ENCODE peak calls at places on chromosomes 3 and 15, in six cellular contexts. One of them, this sample, is unnamed.
A peak's percentile ranks its signal among the peaks of the same experiment; 100 is the strongest.

GRCh38 chr15:71595846-71596553 is 214.4 kb upstream of the NR2E3 start:
- DNase-seq in GM04504: no peak
- DNase-seq in Calu3: no peak
- DNase-seq in fibroblast of lung: no peak
- DNase-seq in pulmonary artery endothelial cell: no peak
- DNase-seq in cerebellar cortex: no peak
- DNase-seq in this sample: no peak

GRCh38 chr3:66195347-66195783 is 25.4 kb upstream of the SLC25A26 start:
- DNase-seq in GM04504: peak; percentile 19
- DNase-seq in Calu3: peak; percentile 77
- DNase-seq in fibroblast of lung: peak; percentile 72
- DNase-seq in pulmonary artery endothelial cell: no peak
- DNase-seq in cerebellar cortex: peak; percentile 92
- DNase-seq in this sample: peak; percentile 19

GRCh38 chr3:131110087-131110486 is 83.4 kb downstream of the NEK11 start:
- DNase-seq in GM04504: peak; percentile 43
- DNase-seq in Calu3: no peak
- DNase-seq in fibroblast of lung: no peak
- DNase-seq in pulmonary artery endothelial cell: no peak
- DNase-seq in cerebellar cortex: no peak
- DNase-seq in this sample: peak; percentile 84

GRCh38 chr15:89122532-89123525 is 34.6 kb downstream of the ABHD2 start:
- DNase-seq in GM04504: no peak
- DNase-seq in Calu3: no peak
- DNase-seq in fibroblast of lung: no peak
- DNase-seq in pulmonary artery endothelial cell: no peak
- DNase-seq in cerebellar cortex: no peak
- DNase-seq in this sample: no peak

GRCh38 chr15:64895285-64896065 is 16.2 kb upstream of the ANKDD1A start:
- DNase-seq in GM04504: no peak
- DNase-seq in Calu3: no peak
- DNase-seq in fibroblast of lung: peak; percentile 69
- DNase-seq in pulmonary artery endothelial cell: no peak
- DNase-seq in cerebellar cortex: no peak
- DNase-seq in this sample: no peak

GRCh38 chr15:66816201-66816600 is 114.2 kb downstream of the SMAD6 start:
- DNase-seq in GM04504: no peak
- DNase-seq in Calu3: no peak
- DNase-seq in fibroblast of lung: no peak
- DNase-seq in pulmonary artery endothelial cell: no peak
- DNase-seq in cerebellar cortex: no peak
- DNase-seq in this sample: no peak

GRCh38 chr15:66760968-66761722 is 59.1 kb downstream of the SMAD6 start:
- DNase-seq in GM04504: no peak
- DNase-seq in Calu3: peak; percentile 61
- DNase-seq in fibroblast of lung: peak; percentile 79
- DNase-seq in pulmonary artery endothelial cell: no peak
- DNase-seq in cerebellar cortex: no peak
- DNase-seq in this sample: no peak

GRCh38 chr3:121482651-121483050 is 63.1 kb downstream of the POLQ start:
- DNase-seq in GM04504: peak; percentile 33
- DNase-seq in Calu3: no peak
- DNase-seq in fibroblast of lung: peak; percentile 81
- DNase-seq in pulmonary artery endothelial cell: peak; percentile 5
- DNase-seq in cerebellar cortex: no peak
- DNase-seq in this sample: peak; percentile 43

GRCh38 chr3:194348354-194348753 is 2.8 kb downstream of the CPN2 start:
- DNase-seq in GM04504: no peak
- DNase-seq in Calu3: no peak
- DNase-seq in fibroblast of lung: no peak
- DNase-seq in pulmonary artery endothelial cell: no peak
- DNase-seq in cerebellar cortex: no peak
- DNase-seq in this sample: no peak

GRCh38 chr3:62567097-62568021 is 194.0 kb upstream of the FEZF2 start:
- DNase-seq in GM04504: peak; percentile 64
- DNase-seq in Calu3: no peak
- DNase-seq in fibroblast of lung: peak; percentile 93
- DNase-seq in pulmonary artery endothelial cell: no peak
- DNase-seq in cerebellar cortex: no peak
- DNase-seq in this sample: peak; percentile 68

GRCh38 chr15:29457729-29458128 is 188.1 kb upstream of the NSMCE3 start:
- DNase-seq in GM04504: no peak
- DNase-seq in Calu3: no peak
- DNase-seq in fibroblast of lung: no peak
- DNase-seq in pulmonary artery endothelial cell: no peak
- DNase-seq in cerebellar cortex: no peak
- DNase-seq in this sample: no peak

GRCh38 chr3:170961616-170962400 is 53.4 kb upstream of the EIF5A2 start:
- DNase-seq in GM04504: peak; percentile 13
- DNase-seq in Calu3: peak; percentile 50
- DNase-seq in fibroblast of lung: peak; percentile 69
- DNase-seq in pulmonary artery endothelial cell: peak; percentile 7
- DNase-seq in cerebellar cortex: peak; percentile 30
- DNase-seq in this sample: peak; percentile 36

GRCh38 chr3:112097378-112097777 is 11.2 kb downstream of the C3orf52 start:
- DNase-seq in GM04504: peak; percentile 99
- DNase-seq in Calu3: peak; percentile 79
- DNase-seq in fibroblast of lung: peak; percentile 99
- DNase-seq in pulmonary artery endothelial cell: peak; percentile 97
- DNase-seq in cerebellar cortex: no peak
- DNase-seq in this sample: peak; percentile 100

GRCh38 chr15:73284073-73284472 is 84.7 kb downstream of the HCN4 start:
- DNase-seq in GM04504: no peak
- DNase-seq in Calu3: no peak
- DNase-seq in fibroblast of lung: peak; percentile 54
- DNase-seq in pulmonary artery endothelial cell: no peak
- DNase-seq in cerebellar cortex: peak; percentile 44
- DNase-seq in this sample: peak; percentile 24

GRCh38 chr3:43394071-43394501 is 107.7 kb downstream of the SNRK start:
- DNase-seq in GM04504: no peak
- DNase-seq in Calu3: no peak
- DNase-seq in fibroblast of lung: peak; percentile 47
- DNase-seq in pulmonary artery endothelial cell: peak; percentile 100
- DNase-seq in cerebellar cortex: no peak
- DNase-seq in this sample: no peak

GRCh38 chr3:112411425-112411824 is 78.5 kb downstream of the CD200 start:
- DNase-seq in GM04504: no peak
- DNase-seq in Calu3: no peak
- DNase-seq in fibroblast of lung: no peak
- DNase-seq in pulmonary artery endothelial cell: no peak
- DNase-seq in cerebellar cortex: no peak
- DNase-seq in this sample: no peak

GRCh38 chr3:46962990-46963389 is 13.6 kb downstream of the CCDC12 start:
- DNase-seq in GM04504: no peak
- DNase-seq in Calu3: no peak
- DNase-seq in fibroblast of lung: no peak
- DNase-seq in pulmonary artery endothelial cell: no peak
- DNase-seq in cerebellar cortex: no peak
- DNase-seq in this sample: no peak

GRCh38 chr3:100245146-100245545 is 15.6 kb upstream of the TBC1D23 start:
- DNase-seq in GM04504: no peak
- DNase-seq in Calu3: no peak
- DNase-seq in fibroblast of lung: no peak
- DNase-seq in pulmonary artery endothelial cell: no peak
- DNase-seq in cerebellar cortex: no peak
- DNase-seq in this sample: no peak

GRCh38 chr3:106206165-106206564 is 337.4 kb upstream of the CBLB start:
- DNase-seq in GM04504: peak; percentile 26
- DNase-seq in Calu3: no peak
- DNase-seq in fibroblast of lung: peak; percentile 28
- DNase-seq in pulmonary artery endothelial cell: peak; percentile 50
- DNase-seq in cerebellar cortex: no peak
- DNase-seq in this sample: no peak

GRCh38 chr3:47542614-47543173 is 29.2 kb upstream of the ELP6 start:
- DNase-seq in GM04504: no peak
- DNase-seq in Calu3: no peak
- DNase-seq in fibroblast of lung: peak; percentile 13
- DNase-seq in pulmonary artery endothelial cell: no peak
- DNase-seq in cerebellar cortex: peak; percentile 72
- DNase-seq in this sample: peak; percentile 4

GRCh38 chr3:188683032-188683491 is 488.7 kb upstream of the TPRG1 start:
- DNase-seq in GM04504: peak; percentile 51
- DNase-seq in Calu3: peak; percentile 36
- DNase-seq in fibroblast of lung: peak; percentile 96
- DNase-seq in pulmonary artery endothelial cell: no peak
- DNase-seq in cerebellar cortex: no peak
- DNase-seq in this sample: peak; percentile 79

GRCh38 chr3:54188176-54188791 is 65.9 kb downstream of the CACNA2D3 start:
- DNase-seq in GM04504: peak; percentile 10
- DNase-seq in Calu3: peak; percentile 45
- DNase-seq in fibroblast of lung: peak; percentile 40
- DNase-seq in pulmonary artery endothelial cell: no peak
- DNase-seq in cerebellar cortex: peak; percentile 6
- DNase-seq in this sample: peak; percentile 52

GRCh38 chr3:181711325-181712135 is at the start of gene SOX2:
- DNase-seq in GM04504: no peak
- DNase-seq in Calu3: peak; percentile 87
- DNase-seq in fibroblast of lung: no peak
- DNase-seq in pulmonary artery endothelial cell: no peak
- DNase-seq in cerebellar cortex: peak; percentile 23
- DNase-seq in this sample: peak; percentile 85

GRCh38 chr15:82894971-82895520 is 57.5 kb downstream of the HOMER2 start:
- DNase-seq in GM04504: peak; percentile 15
- DNase-seq in Calu3: no peak
- DNase-seq in fibroblast of lung: no peak
- DNase-seq in pulmonary artery endothelial cell: no peak
- DNase-seq in cerebellar cortex: no peak
- DNase-seq in this sample: peak; percentile 9

GRCh38 chr3:157073810-157074209 is 86.1 kb downstream of the CCNL1 start:
- DNase-seq in GM04504: peak; percentile 88
- DNase-seq in Calu3: no peak
- DNase-seq in fibroblast of lung: peak; percentile 53
- DNase-seq in pulmonary artery endothelial cell: no peak
- DNase-seq in cerebellar cortex: no peak
- DNase-seq in this sample: peak; percentile 49

GRCh38 chr15:87863152-87863551 is 393.4 kb downstream of the NTRK3 start:
- DNase-seq in GM04504: no peak
- DNase-seq in Calu3: no peak
- DNase-seq in fibroblast of lung: peak; percentile 5
- DNase-seq in pulmonary artery endothelial cell: no peak
- DNase-seq in cerebellar cortex: no peak
- DNase-seq in this sample: no peak

GRCh38 chr15:36867436-36867835 is 232.9 kb downstream of the MEIS2 start:
- DNase-seq in GM04504: no peak
- DNase-seq in Calu3: no peak
- DNase-seq in fibroblast of lung: no peak
- DNase-seq in pulmonary artery endothelial cell: no peak
- DNase-seq in cerebellar cortex: no peak
- DNase-seq in this sample: no peak

GRCh38 chr15:81222007-81222406 is 25.3 kb downstream of the IL16 start:
- DNase-seq in GM04504: no peak
- DNase-seq in Calu3: no peak
- DNase-seq in fibroblast of lung: no peak
- DNase-seq in pulmonary artery endothelial cell: no peak
- DNase-seq in cerebellar cortex: no peak
- DNase-seq in this sample: no peak

GRCh38 chr3:49006591-49007067 is 562 bp upstream of the WDR6 start:
- DNase-seq in GM04504: no peak
- DNase-seq in Calu3: no peak
- DNase-seq in fibroblast of lung: peak; percentile 72
- DNase-seq in pulmonary artery endothelial cell: no peak
- DNase-seq in cerebellar cortex: no peak
- DNase-seq in this sample: no peak

GRCh38 chr15:30065025-30065801 is 17.5 kb upstream of the GOLGA8J start:
- DNase-seq in GM04504: peak; percentile 54
- DNase-seq in Calu3: no peak
- DNase-seq in fibroblast of lung: peak; percentile 69
- DNase-seq in pulmonary artery endothelial cell: no peak
- DNase-seq in cerebellar cortex: no peak
- DNase-seq in this sample: peak; percentile 90

GRCh38 chr3:82587174-82587573 is 825.7 kb upstream of the GBE1 start:
- DNase-seq in GM04504: no peak
- DNase-seq in Calu3: no peak
- DNase-seq in fibroblast of lung: no peak
- DNase-seq in pulmonary artery endothelial cell: no peak
- DNase-seq in cerebellar cortex: no peak
- DNase-seq in this sample: no peak

GRCh38 chr3:177569823-177570657 is 372.8 kb upstream of the TBL1XR1 start:
- DNase-seq in GM04504: peak; percentile 38
- DNase-seq in Calu3: no peak
- DNase-seq in fibroblast of lung: peak; percentile 34
- DNase-seq in pulmonary artery endothelial cell: no peak
- DNase-seq in cerebellar cortex: no peak
- DNase-seq in this sample: no peak

GRCh38 chr15:48330855-48331795 is at the start of gene DUT:
- DNase-seq in GM04504: peak; percentile 63
- DNase-seq in Calu3: peak; percentile 82
- DNase-seq in fibroblast of lung: peak; percentile 85
- DNase-seq in pulmonary artery endothelial cell: peak; percentile 39
- DNase-seq in cerebellar cortex: peak; percentile 85
- DNase-seq in this sample: peak; percentile 32

GRCh38 chr3:23629181-23629893 is 176.4 kb upstream of the UBE2E1 start:
- DNase-seq in GM04504: no peak
- DNase-seq in Calu3: no peak
- DNase-seq in fibroblast of lung: peak; percentile 43
- DNase-seq in pulmonary artery endothelial cell: peak; percentile 58
- DNase-seq in cerebellar cortex: no peak
- DNase-seq in this sample: peak; percentile 28

GRCh38 chr3:105093371-105093770 is 273.3 kb upstream of the ALCAM start:
- DNase-seq in GM04504: no peak
- DNase-seq in Calu3: no peak
- DNase-seq in fibroblast of lung: no peak
- DNase-seq in pulmonary artery endothelial cell: no peak
- DNase-seq in cerebellar cortex: no peak
- DNase-seq in this sample: no peak

GRCh38 chr3:101780661-101781060 is 1.6 kb downstream of the NXPE3 start:
- DNase-seq in GM04504: peak; percentile 65
- DNase-seq in Calu3: no peak
- DNase-seq in fibroblast of lung: peak; percentile 89
- DNase-seq in pulmonary artery endothelial cell: no peak
- DNase-seq in cerebellar cortex: peak; percentile 29
- DNase-seq in this sample: peak; percentile 31

GRCh38 chr15:52498700-52499099 is 30.0 kb downstream of the MYO5A start:
- DNase-seq in GM04504: no peak
- DNase-seq in Calu3: no peak
- DNase-seq in fibroblast of lung: no peak
- DNase-seq in pulmonary artery endothelial cell: no peak
- DNase-seq in cerebellar cortex: no peak
- DNase-seq in this sample: no peak